ENCODE peak calls at places on chromosomes 12 and 14, in four cellular contexts. I, G, V and F are unnamed samples.

GRCh38 chr14:91342243-91342760 is 75.3 kb downstream of the CCDC88C start:
- DNase-seq in I (no peak), G (no peak), V (no peak), F (no peak)

GRCh38 chr12:124456652-124457152 is 110.7 kb downstream of the NCOR2 start:
- DNase-seq in I (no peak), G (no peak), V (no peak), F (peak)

GRCh38 chr14:21072102-21072501 is 2.0 kb downstream of the ARHGEF40 start:
- DNase-seq in I (no peak), G (no peak), V (peak), F (no peak)

GRCh38 chr14:97299661-97300060 is 502.5 kb downstream of the VRK1 start:
- DNase-seq in I (no peak), G (no peak), V (no peak), F (peak)

GRCh38 chr12:25960176-25960575 is 1.7 kb downstream of the RASSF8 start:
- DNase-seq in I (no peak), G (no peak), V (peak), F (no peak)

GRCh38 chr12:6387541-6387940 is 3.6 kb downstream of the LTBR start:
- DNase-seq in I (no peak), G (no peak), V (no peak), F (no peak)

GRCh38 chr14:100834441-100835277 is 8.7 kb downstream of the MEG3 start:
- DNase-seq in I (no peak), G (no peak), V (no peak), F (no peak)

GRCh38 chr12:54749191-54749818 is 101.1 kb upstream of the DCD start:
- DNase-seq in I (no peak), G (peak), V (peak), F (no peak)

GRCh38 chr12:6494351-6494743 is 445 bp downstream of the NCAPD2 start:
- DNase-seq in I (no peak), G (no peak), V (no peak), F (no peak)

GRCh38 chr12:3928538-3929220 is 55.5 kb upstream of the PARP11 start:
- DNase-seq in I (no peak), G (no peak), V (no peak), F (no peak)

GRCh38 chr14:50070840-50071548 is 45.4 kb downstream of the VCPKMT start:
- DNase-seq in I (no peak), G (no peak), V (no peak), F (no peak)

GRCh38 chr12:112473056-112473455 is 54.3 kb downstream of the PTPN11 start:
- DNase-seq in I (no peak), G (no peak), V (no peak), F (no peak)

GRCh38 chr14:92160619-92161018 is 38.9 kb downstream of the CPSF2 start:
- DNase-seq in I (no peak), G (peak), V (peak), F (no peak)

GRCh38 chr12:28689398-28690175 is 459.5 kb upstream of the FAR2 start:
- DNase-seq in I (no peak), G (no peak), V (no peak), F (no peak)